ENCODE peak calls at places on chromosomes 2 and 18, in five cellular contexts. O is cardiac muscle cell, Y is gastrocnemius medialis, R is transverse colon, V is left ventricle myocardium inferior. X is an unnamed sample.

GRCh38 chr2:201440182-201440581 is 11.1 kb downstream of the TRAK2 start:
- DNase-seq in O (peak; percentile 83), Y (no peak), R (peak; percentile 61), V (no peak), X (no peak)

GRCh38 chr2:112463256-112463655 is 18.7 kb upstream of the TTL start:
- DNase-seq in O (no peak), Y (no peak), R (no peak), V (no peak), X (no peak)

GRCh38 chr18:28147674-28148171 is 29.2 kb downstream of the CDH2 start:
- DNase-seq in O (no peak), Y (no peak), R (no peak), V (no peak), X (no peak)

GRCh38 chr18:31992836-31993575 is 25.6 kb upstream of the RNF125 start:
- DNase-seq in O (peak; percentile 46), Y (no peak), R (no peak), V (no peak), X (no peak)

GRCh38 chr18:74499633-74500032 is 3.5 kb downstream of the CNDP2 start:
- DNase-seq in O (no peak), Y (peak; percentile 75), R (peak; percentile 84), V (peak; percentile 41), X (no peak)

GRCh38 chr2:67451086-67451832 is 54.1 kb downstream of the ETAA1 start:
- DNase-seq in O (no peak), Y (no peak), R (no peak), V (no peak), X (no peak)

GRCh38 chr2:43024515-43024962 is 201.9 kb downstream of the ZFP36L2 start:
- DNase-seq in O (peak; percentile 76), Y (peak; percentile 57), R (peak; percentile 83), V (peak; percentile 66), X (peak; percentile 83)

GRCh38 chr18:39497819-39498218 is 1932.2 kb upstream of the CELF4 start:
- DNase-seq in O (no peak), Y (no peak), R (no peak), V (no peak), X (no peak)

GRCh38 chr2:105859694-105859951 is 114.9 kb downstream of the NCK2 start:
- DNase-seq in O (no peak), Y (no peak), R (no peak), V (no peak), X (no peak)

GRCh38 chr2:29064746-29065478 is 9.4 kb downstream of the PCARE start:
- DNase-seq in O (no peak), Y (no peak), R (no peak), V (no peak), X (no peak)
- H3K27ac ChIP-seq in O (no peak overlapping the region), Y (peak overlapping the region; percentile 27), R (peak overlapping the region; percentile 43), V (peak overlapping the region; percentile 42), X (no peak overlapping the region)

DNA sequence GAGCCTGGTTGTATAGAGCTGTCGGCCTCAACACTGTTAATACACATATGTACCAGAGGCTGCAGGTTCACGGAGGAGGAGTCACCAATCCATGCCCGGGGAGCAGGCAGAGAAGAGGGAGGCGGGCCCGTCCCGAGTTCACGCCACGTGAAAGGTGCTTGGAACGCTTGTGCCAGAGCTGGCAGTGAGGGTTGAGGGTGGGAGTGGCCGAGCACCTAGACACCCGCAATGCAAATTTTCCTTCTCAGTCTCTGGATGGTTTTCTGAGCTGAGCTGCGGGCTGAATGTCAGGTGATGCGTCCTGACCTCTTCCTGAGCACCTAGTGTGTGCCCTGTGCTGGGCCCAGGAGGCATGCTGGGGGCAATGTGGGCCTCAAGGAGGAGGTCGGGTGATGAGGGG is 52.2 kb downstream of the ODC1 start:
- DNase-seq in O (no peak), Y (no peak), R (no peak), V (no peak), X (no peak)
- H3K4me1 ChIP-seq in O (peaks cover 10% of the 10 kb centered on the region), Y (no peaks in the 10 kb centered on the region), R (peaks cover 31% of the 10 kb centered on the region), V (peaks cover 63% of the 10 kb centered on the region), X (no peaks in the 10 kb centered on the region)

DNA sequence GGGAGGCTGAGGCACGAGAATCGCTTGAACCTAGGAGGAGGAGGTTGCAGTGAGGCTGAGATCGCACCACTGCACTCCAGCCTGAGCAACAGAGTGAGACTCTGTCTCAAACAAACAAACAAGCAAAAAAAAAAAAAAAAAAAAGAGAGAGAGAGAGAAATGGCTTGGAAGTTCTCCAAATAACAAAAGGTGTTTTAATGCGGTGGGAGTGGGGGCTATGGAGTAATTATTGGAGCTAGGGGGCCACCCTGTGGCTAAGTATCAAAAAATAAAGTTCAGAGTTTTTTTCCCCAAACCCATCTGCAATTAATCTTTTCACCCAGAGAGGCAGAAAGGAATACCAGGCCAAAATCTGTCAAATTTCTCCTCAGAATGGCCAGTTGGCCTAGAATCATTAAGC is 23.0 kb upstream of the CEP68 start:
- DNase-seq in O (no peak), Y (no peak), R (no peak), V (no peak), X (no peak)
- TF ChIP-seq CTCF in O (peak; percentile 12), Y (no peak), R (no peak), V (peak; percentile 23), X (no peak)

GRCh38 chr2:168212167-168212566 is 35.2 kb downstream of the STK39 start:
- DNase-seq in O (no peak), Y (no peak), R (no peak), V (no peak), X (no peak)
- H3K27ac ChIP-seq in O (no peak overlapping the region), Y (no peak overlapping the region), R (peak overlapping the region; percentile 59), V (no peak overlapping the region), X (peak overlapping the region; percentile 88)

DNA sequence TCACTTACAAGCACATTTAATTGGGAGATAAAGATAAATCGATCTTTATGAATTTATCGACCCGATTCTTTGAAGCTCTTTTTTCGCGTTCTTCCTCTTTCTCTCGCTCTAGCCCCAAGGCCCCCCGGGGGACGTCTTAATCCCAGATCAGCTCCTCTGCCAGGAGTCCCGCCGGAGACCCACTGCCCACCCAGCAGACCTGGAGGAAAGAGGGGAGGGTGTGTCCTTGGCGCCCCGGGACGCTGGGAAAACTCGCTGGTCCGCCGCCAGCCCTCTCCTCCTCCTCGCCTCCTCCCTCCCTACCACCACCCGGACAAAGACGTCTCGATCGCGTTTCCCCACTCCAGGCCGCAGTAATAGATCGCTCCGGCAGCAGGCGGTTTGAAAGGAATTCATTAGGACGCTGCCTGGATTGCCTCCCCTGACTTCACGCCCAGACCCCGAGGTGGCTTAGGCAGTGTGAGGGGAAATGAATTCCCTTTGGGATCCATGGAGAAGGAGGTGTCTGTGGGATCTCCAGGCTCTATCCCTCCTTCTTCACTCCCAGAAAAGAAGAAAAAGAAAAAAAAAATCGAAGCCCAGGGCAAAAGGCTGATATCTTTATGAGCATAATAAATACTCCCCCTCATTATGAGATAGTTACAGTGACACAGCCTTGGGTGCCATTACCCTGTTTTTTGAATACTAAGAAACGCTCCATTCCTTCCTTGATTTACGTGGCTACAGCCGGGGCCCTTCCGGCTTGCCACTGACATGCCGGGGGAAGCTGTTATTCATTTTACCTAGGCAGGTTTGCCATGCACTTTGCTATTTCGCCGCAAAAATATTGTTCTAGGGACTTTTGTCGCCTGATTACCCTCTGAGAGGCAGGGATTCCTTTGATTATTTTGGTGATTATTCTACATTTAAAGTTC is 1.8 kb upstream of the GBX2 start:
- DNase-seq in O (no peak), Y (no peak), R (no peak), V (no peak), X (no peak)
- H3K4me1 ChIP-seq in O (peaks cover 3% of the 10 kb centered on the region), Y (peaks cover 29% of the 10 kb centered on the region), R (peaks cover 71% of the 10 kb centered on the region), V (peaks cover 77% of the 10 kb centered on the region), X (peaks cover 7% of the 10 kb centered on the region)